ENCODE peak calls at places on chromosomes 3 and 15, in nine cellular contexts. Z is AG04450, M is dorsolateral prefrontal cortex, W is brain microvascular endothelial cell, L is fibroblast of lung, H is cardiac muscle cell, D is colonic mucosa, X is foreskin keratinocyte, K is GM23248. S is an unnamed sample.

GRCh38 chr3:24538891-24539290 is 44.2 kb upstream of the THRB start:
- DNase-seq in Z (no peak), M (no peak), W (no peak), L (no peak), H (no peak), D (peak; percentile 54), X (no peak), K (no peak), S (no peak)

GRCh38 chr3:11185564-11186317 is 31.4 kb downstream of the HRH1 start:
- DNase-seq in Z (peak; percentile 88), M (no peak), W (peak; percentile 66), L (peak; percentile 97), H (peak; percentile 95), D (peak; percentile 57), X (peak; percentile 96), K (peak; percentile 97), S (peak; percentile 88)

GRCh38 chr3:164903820-164904451 is 174.4 kb downstream of the SI start:
- DNase-seq in Z (no peak), M (no peak), W (no peak), L (no peak), H (no peak), D (no peak), X (no peak), K (no peak), S (no peak)

GRCh38 chr3:150567328-150567727 is 20.7 kb downstream of the EIF2A start:
- DNase-seq in Z (no peak), M (no peak), W (no peak), L (no peak), H (no peak), D (no peak), X (no peak), K (no peak), S (no peak)

GRCh38 chr15:88624156-88624970 is 3.2 kb downstream of the AEN start:
- DNase-seq in Z (no peak), M (no peak), W (no peak), L (peak; percentile 23), H (peak; percentile 73), D (no peak), X (no peak), K (peak; percentile 66), S (peak; percentile 70)

GRCh38 chr3:49248828-49249227 is 28.2 kb downstream of the C3orf62 start:
- DNase-seq in Z (no peak), M (no peak), W (peak; percentile 25), L (peak; percentile 19), H (peak; percentile 36), D (no peak), X (peak; percentile 33), K (peak; percentile 51), S (no peak)

GRCh38 chr3:55720614-55721013 is 233.5 kb upstream of the WNT5A start:
- DNase-seq in Z (no peak), M (no peak), W (peak; percentile 27), L (peak; percentile 52), H (peak; percentile 23), D (no peak), X (peak; percentile 33), K (peak; percentile 58), S (no peak)

GRCh38 chr3:178304758-178305157 is 231.5 kb upstream of the KCNMB2 start:
- DNase-seq in Z (peak; percentile 58), M (no peak), W (peak; percentile 31), L (peak; percentile 91), H (peak; percentile 60), D (no peak), X (peak; percentile 75), K (peak; percentile 76), S (no peak)

GRCh38 chr3:46098319-46098761 is 71.1 kb upstream of the XCR1 start:
- DNase-seq in Z (no peak), M (no peak), W (peak; percentile 49), L (peak; percentile 43), H (peak; percentile 88), D (no peak), X (no peak), K (peak; percentile 87), S (peak; percentile 73)

GRCh38 chr3:16460886-16461285 is 52.6 kb downstream of the RFTN1 start:
- DNase-seq in Z (no peak), M (no peak), W (no peak), L (no peak), H (no peak), D (no peak), X (no peak), K (no peak), S (no peak)

GRCh38 chr15:50250789-50251394 is 14.6 kb downstream of the HDC start:
- DNase-seq in Z (no peak), M (no peak), W (no peak), L (no peak), H (no peak), D (no peak), X (no peak), K (no peak), S (no peak)

GRCh38 chr15:35697549-35698299 is 151.8 kb upstream of the DPH6 start:
- DNase-seq in Z (peak; percentile 62), M (no peak), W (peak; percentile 47), L (peak; percentile 89), H (peak; percentile 70), D (no peak), X (peak; percentile 82), K (peak; percentile 35), S (no peak)
- H3K27ac ChIP-seq in Z (peak overlapping the region; percentile 87), M (no peak overlapping the region), W (peak overlapping the region; percentile 87), L (peak overlapping the region; percentile 29), H (peak overlapping the region; percentile 49), D (no peak overlapping the region), X (peak overlapping the region; percentile 24), K (no peak overlapping the region), S (peak overlapping the region; percentile 36)

DNA sequence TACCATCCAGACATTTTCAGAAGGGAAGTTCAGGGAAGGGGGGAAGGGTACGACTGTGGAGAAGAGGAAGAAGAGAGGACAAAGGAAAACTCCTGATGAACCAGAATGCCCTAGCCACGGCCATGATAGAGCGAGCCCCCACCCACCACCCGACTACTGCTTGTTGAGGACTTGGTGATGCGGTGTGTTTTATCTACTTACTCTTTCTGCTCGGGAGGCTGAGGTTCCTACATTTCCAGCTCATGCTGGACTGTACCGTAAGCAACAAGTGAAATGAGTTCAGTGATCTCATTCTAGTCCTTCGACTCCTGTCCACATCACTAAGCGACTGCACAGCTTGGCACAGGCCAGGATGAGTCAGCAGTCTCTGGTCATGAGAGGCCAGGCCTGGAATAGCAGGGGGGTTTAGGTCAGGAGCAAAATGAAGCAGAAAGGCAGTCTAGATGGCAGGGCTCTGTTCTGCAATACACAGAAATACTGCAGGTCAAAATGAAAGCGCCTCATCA is 330.9 kb downstream of the TIGIT start:
- DNase-seq in Z (peak; percentile 92), M (peak; percentile 93), W (peak; percentile 98), L (peak; percentile 99), H (peak; percentile 97), D (peak; percentile 58), X (peak; percentile 51), K (peak; percentile 98), S (peak; percentile 97)
- H3K27ac ChIP-seq in Z (peak overlapping the region; percentile 99), M (peak overlapping the region; percentile 86), W (peak overlapping the region; percentile 96), L (peak overlapping the region; percentile 95), H (peak overlapping the region; percentile 57), D (peak overlapping the region; percentile 60), X (no peak overlapping the region), K (peak overlapping the region; percentile 98), S (peak overlapping the region; percentile 86)

DNA sequence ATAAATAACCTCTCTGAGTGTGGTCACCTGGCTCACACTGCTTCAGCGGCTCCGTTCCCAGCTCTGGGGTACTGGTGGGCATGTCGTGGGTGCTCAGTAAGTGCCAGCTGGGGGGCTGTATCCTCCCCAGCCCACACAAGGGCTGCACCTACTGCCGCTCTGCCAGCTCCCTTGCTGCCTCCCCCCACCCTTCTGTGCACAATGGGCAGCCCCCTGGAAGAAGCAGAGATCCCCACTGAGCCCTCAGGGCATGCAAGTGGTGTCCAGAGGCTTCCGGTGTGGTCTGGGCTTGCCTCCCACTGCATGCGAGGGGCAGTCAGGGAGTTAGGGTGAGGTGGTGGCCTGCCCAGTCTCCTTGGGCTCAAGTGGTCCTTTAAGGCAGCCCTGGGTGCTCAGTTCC is 58.3 kb upstream of the TRPM1 start:
- DNase-seq in Z (no peak), M (no peak), W (no peak), L (no peak), H (no peak), D (no peak), X (no peak), K (no peak), S (no peak)
- H3K27ac ChIP-seq in Z (no peak overlapping the region), M (no peak overlapping the region), W (no peak overlapping the region), L (no peak overlapping the region), H (no peak overlapping the region), D (no peak overlapping the region), X (no peak overlapping the region), K (no peak overlapping the region), S (no peak overlapping the region)

DNA sequence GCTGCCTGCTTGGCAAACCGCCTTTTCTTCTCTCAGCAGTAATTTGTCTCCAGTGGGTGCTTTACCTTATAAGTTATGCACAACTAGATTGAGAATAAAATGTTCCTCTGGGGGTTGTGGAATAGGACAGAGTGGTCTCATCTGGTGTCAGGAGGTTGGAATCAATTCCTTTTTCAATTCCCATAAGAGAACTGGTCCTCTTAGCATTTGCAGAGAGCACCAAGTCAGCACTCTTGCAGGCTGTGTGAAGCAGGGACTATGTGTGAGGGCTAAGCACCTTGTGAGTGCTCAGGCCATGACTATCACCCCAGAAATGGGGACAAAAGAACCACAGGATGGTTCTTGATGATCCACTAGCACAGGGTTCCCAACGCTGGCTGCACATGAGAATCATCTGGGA is 163.6 kb upstream of the UMPS start:
- DNase-seq in Z (no peak), M (no peak), W (no peak), L (no peak), H (no peak), D (no peak), X (no peak), K (no peak), S (no peak)
- H3K27ac ChIP-seq in Z (no peak overlapping the region), M (no peak overlapping the region), W (no peak overlapping the region), L (no peak overlapping the region), H (no peak overlapping the region), D (no peak overlapping the region), X (no peak overlapping the region), K (no peak overlapping the region), S (no peak overlapping the region)

S was measured in aorta.